ENCODE peak calls at places on chromosomes 11 and 22, in seven cellular contexts. J, G, T, S, Z, W and D are unnamed samples.
A peak's percentile ranks its signal among the peaks of the same experiment; 100 is the strongest.

GRCh38 chr11:122796128-122796717 is 42.1 kb upstream of the CRTAM start:
- DNase-seq in J (peak; percentile 54), G (peak; percentile 60), T (peak; percentile 52), S (no peak), Z (peak; percentile 37), W (peak; percentile 36), D (no peak)

GRCh38 chr22:32949719-32950118 is 108.5 kb downstream of the SYN3 start:
- DNase-seq in J (no peak), G (no peak), T (no peak), S (no peak), Z (peak; percentile 40), W (no peak), D (no peak)

GRCh38 chr11:1702506-1702905 is 5.5 kb downstream of the KRTAP5-6 start:
- DNase-seq in J (no peak), G (no peak), T (no peak), S (no peak), Z (no peak), W (no peak), D (no peak)

GRCh38 chr11:13216019-13217006 is 61.3 kb upstream of the BMAL1 start:
- DNase-seq in J (peak; percentile 99), G (no peak), T (peak; percentile 54), S (peak; percentile 94), Z (peak; percentile 99), W (peak; percentile 98), D (peak; percentile 80)

GRCh38 chr11:77299528-77299993 is 1.9 kb downstream of the GDPD4 start:
- DNase-seq in J (no peak), G (no peak), T (no peak), S (peak; percentile 46), Z (peak; percentile 86), W (peak; percentile 11), D (no peak)

GRCh38 chr22:17115311-17115710 is 5.8 kb downstream of the TMEM121B start:
- DNase-seq in J (no peak), G (no peak), T (no peak), S (no peak), Z (no peak), W (no peak), D (no peak)

GRCh38 chr11:69862797-69863543 is 43.8 kb upstream of the FGF3 start:
- DNase-seq in J (no peak), G (peak; percentile 32), T (no peak), S (no peak), Z (no peak), W (no peak), D (no peak)

GRCh38 chr11:129333873-129334272 is 41.8 kb upstream of the BARX2 start:
- DNase-seq in J (no peak), G (no peak), T (no peak), S (no peak), Z (peak; percentile 5), W (no peak), D (no peak)

GRCh38 chr22:35582861-35583670 is 34.1 kb downstream of the MB start:
- DNase-seq in J (peak; percentile 79), G (peak; percentile 70), T (peak; percentile 18), S (peak; percentile 65), Z (peak; percentile 75), W (peak; percentile 65), D (no peak)

GRCh38 chr11:18277560-18278271 is 11.7 kb downstream of the SAA1 start:
- DNase-seq in J (no peak), G (no peak), T (no peak), S (no peak), Z (no peak), W (peak; percentile 9), D (no peak)

GRCh38 chr11:112255075-112255739 is 5.5 kb downstream of the PLET1 start:
- DNase-seq in J (peak; percentile 79), G (no peak), T (no peak), S (no peak), Z (peak; percentile 35), W (peak; percentile 88), D (no peak)

GRCh38 chr11:61107888-61108287 is 5.6 kb downstream of the CD5 start:
- DNase-seq in J (no peak), G (no peak), T (no peak), S (no peak), Z (no peak), W (no peak), D (no peak)

GRCh38 chr11:108891143-108891542 is 226.3 kb downstream of the DDX10 start:
- DNase-seq in J (no peak), G (no peak), T (no peak), S (no peak), Z (no peak), W (no peak), D (no peak)

GRCh38 chr22:27207907-27208306 is 550.5 kb downstream of the MIAT start:
- DNase-seq in J (peak; percentile 20), G (no peak), T (no peak), S (no peak), Z (peak; percentile 27), W (peak; percentile 39), D (no peak)

GRCh38 chr22:20141186-20142077 is 9.4 kb downstream of the CCDC188 start:
- DNase-seq in J (peak; percentile 77), G (no peak), T (no peak), S (no peak), Z (peak; percentile 90), W (peak; percentile 82), D (peak; percentile 41)

GRCh38 chr11:87255589-87255988 is 217.9 kb downstream of the TMEM135 start:
- DNase-seq in J (no peak), G (no peak), T (no peak), S (no peak), Z (no peak), W (no peak), D (no peak)

GRCh38 chr11:74550991-74551753 is 41.2 kb upstream of the POLD3 start:
- DNase-seq in J (no peak), G (no peak), T (no peak), S (no peak), Z (no peak), W (no peak), D (no peak)

GRCh38 chr11:78325274-78325781 is 92.3 kb downstream of the GAB2 start:
- DNase-seq in J (no peak), G (no peak), T (no peak), S (no peak), Z (no peak), W (no peak), D (no peak)

GRCh38 chr22:39623603-39624500 is 53.3 kb downstream of the CACNA1I start:
- DNase-seq in J (no peak), G (no peak), T (no peak), S (no peak), Z (no peak), W (no peak), D (no peak)

GRCh38 chr11:114168691-114169090 is 109.2 kb downstream of the ZBTB16 start:
- DNase-seq in J (no peak), G (no peak), T (no peak), S (no peak), Z (no peak), W (no peak), D (no peak)